ENCODE peak calls at places on chromosomes 3 and 15, in ten cellular contexts. One of them, this sample, is unnamed. For H3K4me1, the result is how much of the 10 kb centered on the place peaks cover.

GRCh38 chr15:29242466-29243242 is 27.0 kb downstream of the NSMCE3 start:
- DNase-seq in heart left ventricle: no peak
- DNase-seq in stomach: no peak
- DNase-seq in right cardiac atrium: no peak
- DNase-seq in Peyer's patch: no peak
- DNase-seq in effector memory CD4-positive, alpha-beta T cell: no peak
- DNase-seq in psoas muscle: no peak
- DNase-seq in cardiac muscle cell: peak
- DNase-seq in neural progenitor cell: no peak
- DNase-seq in PC-3: no peak
- DNase-seq in this sample: no peak

GRCh38 chr15:64348455-64348854 is 7.5 kb downstream of the CSNK1G1 start:
- DNase-seq in heart left ventricle: no peak
- DNase-seq in stomach: no peak
- DNase-seq in right cardiac atrium: no peak
- DNase-seq in Peyer's patch: no peak
- DNase-seq in effector memory CD4-positive, alpha-beta T cell: no peak
- DNase-seq in psoas muscle: no peak
- DNase-seq in cardiac muscle cell: peak
- DNase-seq in neural progenitor cell: no peak
- DNase-seq in PC-3: no peak
- DNase-seq in this sample: no peak

GRCh38 chr15:66293419-66294156 is at the start of gene DIS3L:
- DNase-seq in heart left ventricle: peak
- DNase-seq in stomach: peak
- DNase-seq in right cardiac atrium: peak
- DNase-seq in Peyer's patch: peak
- DNase-seq in effector memory CD4-positive, alpha-beta T cell: peak
- DNase-seq in psoas muscle: peak
- DNase-seq in cardiac muscle cell: peak
- DNase-seq in neural progenitor cell: peak
- DNase-seq in PC-3: peak
- DNase-seq in this sample: peak

GRCh38 chr3:45599424-45599886 is 4.9 kb downstream of the LIMD1 start:
- DNase-seq in heart left ventricle: peak
- DNase-seq in stomach: peak
- DNase-seq in right cardiac atrium: peak
- DNase-seq in Peyer's patch: no peak
- DNase-seq in effector memory CD4-positive, alpha-beta T cell: no peak
- DNase-seq in psoas muscle: peak
- DNase-seq in cardiac muscle cell: no peak
- DNase-seq in neural progenitor cell: no peak
- DNase-seq in PC-3: no peak
- DNase-seq in this sample: no peak

GRCh38 chr3:55639886-55640765 is 153.0 kb upstream of the WNT5A start:
- DNase-seq in heart left ventricle: no peak
- DNase-seq in stomach: no peak
- DNase-seq in right cardiac atrium: no peak
- DNase-seq in Peyer's patch: no peak
- DNase-seq in effector memory CD4-positive, alpha-beta T cell: no peak
- DNase-seq in psoas muscle: no peak
- DNase-seq in cardiac muscle cell: no peak
- DNase-seq in neural progenitor cell: no peak
- DNase-seq in PC-3: no peak
- DNase-seq in this sample: no peak

GRCh38 chr15:53037904-53038303 is 247.8 kb upstream of the ONECUT1 start:
- DNase-seq in heart left ventricle: no peak
- DNase-seq in stomach: no peak
- DNase-seq in right cardiac atrium: no peak
- DNase-seq in Peyer's patch: no peak
- DNase-seq in effector memory CD4-positive, alpha-beta T cell: no peak
- DNase-seq in psoas muscle: no peak
- DNase-seq in cardiac muscle cell: no peak
- DNase-seq in neural progenitor cell: no peak
- DNase-seq in PC-3: no peak
- DNase-seq in this sample: no peak

GRCh38 chr3:16183601-16184270 is 9.3 kb downstream of the GALNT15 start:
- DNase-seq in heart left ventricle: no peak
- DNase-seq in stomach: no peak
- DNase-seq in right cardiac atrium: no peak
- DNase-seq in Peyer's patch: no peak
- DNase-seq in effector memory CD4-positive, alpha-beta T cell: no peak
- DNase-seq in psoas muscle: no peak
- DNase-seq in cardiac muscle cell: peak
- DNase-seq in neural progenitor cell: peak
- DNase-seq in PC-3: peak
- DNase-seq in this sample: no peak

GRCh38 chr3:126677862-126678549 is 23.1 kb upstream of the TXNRD3 start:
- DNase-seq in heart left ventricle: no peak
- DNase-seq in stomach: no peak
- DNase-seq in right cardiac atrium: no peak
- DNase-seq in Peyer's patch: no peak
- DNase-seq in effector memory CD4-positive, alpha-beta T cell: no peak
- DNase-seq in psoas muscle: no peak
- DNase-seq in cardiac muscle cell: no peak
- DNase-seq in neural progenitor cell: no peak
- DNase-seq in PC-3: no peak
- DNase-seq in this sample: no peak

GRCh38 chr3:195154793-195155535 is 116.0 kb downstream of the XXYLT1 start:
- DNase-seq in heart left ventricle: peak
- DNase-seq in stomach: peak
- DNase-seq in right cardiac atrium: peak
- DNase-seq in Peyer's patch: peak
- DNase-seq in effector memory CD4-positive, alpha-beta T cell: no peak
- DNase-seq in psoas muscle: peak
- DNase-seq in cardiac muscle cell: peak
- DNase-seq in neural progenitor cell: no peak
- DNase-seq in PC-3: peak
- DNase-seq in this sample: peak

GRCh38 chr3:35184775-35185174 is 454.6 kb upstream of the ARPP21 start:
- DNase-seq in heart left ventricle: no peak
- DNase-seq in stomach: no peak
- DNase-seq in right cardiac atrium: no peak
- DNase-seq in Peyer's patch: no peak
- DNase-seq in effector memory CD4-positive, alpha-beta T cell: no peak
- DNase-seq in psoas muscle: no peak
- DNase-seq in cardiac muscle cell: peak
- DNase-seq in neural progenitor cell: no peak
- DNase-seq in PC-3: no peak
- DNase-seq in this sample: no peak

GRCh38 chr3:140204271-140204984 is 269.4 kb downstream of the CLSTN2 start:
- DNase-seq in heart left ventricle: no peak
- DNase-seq in stomach: no peak
- DNase-seq in right cardiac atrium: no peak
- DNase-seq in Peyer's patch: no peak
- DNase-seq in effector memory CD4-positive, alpha-beta T cell: no peak
- DNase-seq in psoas muscle: no peak
- DNase-seq in cardiac muscle cell: no peak
- DNase-seq in neural progenitor cell: no peak
- DNase-seq in PC-3: no peak
- DNase-seq in this sample: no peak

GRCh38 chr3:66592061-66592875 is 91.4 kb upstream of the LRIG1 start:
- DNase-seq in heart left ventricle: no peak
- DNase-seq in stomach: no peak
- DNase-seq in right cardiac atrium: no peak
- DNase-seq in Peyer's patch: no peak
- DNase-seq in effector memory CD4-positive, alpha-beta T cell: no peak
- DNase-seq in psoas muscle: no peak
- DNase-seq in cardiac muscle cell: no peak
- DNase-seq in neural progenitor cell: peak
- DNase-seq in PC-3: no peak
- DNase-seq in this sample: no peak

GRCh38 chr15:41596972-41597371 is 38.0 kb downstream of the TYRO3 start:
- DNase-seq in heart left ventricle: no peak
- DNase-seq in stomach: no peak
- DNase-seq in right cardiac atrium: no peak
- DNase-seq in Peyer's patch: no peak
- DNase-seq in effector memory CD4-positive, alpha-beta T cell: no peak
- DNase-seq in psoas muscle: no peak
- DNase-seq in cardiac muscle cell: no peak
- DNase-seq in neural progenitor cell: no peak
- DNase-seq in PC-3: no peak
- DNase-seq in this sample: no peak
- H3K4me3 ChIP-seq in heart left ventricle: no peak
- H3K4me3 ChIP-seq in stomach: no peak
- H3K4me3 ChIP-seq in right cardiac atrium: no peak
- H3K4me3 ChIP-seq in Peyer's patch: no peak
- H3K4me3 ChIP-seq in effector memory CD4-positive, alpha-beta T cell: no peak
- H3K4me3 ChIP-seq in psoas muscle: no peak
- H3K4me3 ChIP-seq in cardiac muscle cell: no peak
- H3K4me3 ChIP-seq in neural progenitor cell: no peak
- H3K4me3 ChIP-seq in PC-3: no peak
- H3K4me3 ChIP-seq in this sample: no peak

GRCh38 chr3:78875431-78875830 is 892.4 kb downstream of the ROBO1 start:
- DNase-seq in heart left ventricle: no peak
- DNase-seq in stomach: no peak
- DNase-seq in right cardiac atrium: no peak
- DNase-seq in Peyer's patch: no peak
- DNase-seq in effector memory CD4-positive, alpha-beta T cell: no peak
- DNase-seq in psoas muscle: no peak
- DNase-seq in cardiac muscle cell: no peak
- DNase-seq in neural progenitor cell: no peak
- DNase-seq in PC-3: no peak
- DNase-seq in this sample: no peak
- H3K4me1 ChIP-seq in heart left ventricle: under half
- H3K4me1 ChIP-seq in stomach: under half
- H3K4me1 ChIP-seq in right cardiac atrium: under half
- H3K4me1 ChIP-seq in Peyer's patch: under half
- H3K4me1 ChIP-seq in effector memory CD4-positive, alpha-beta T cell: under half
- H3K4me1 ChIP-seq in psoas muscle: under half
- H3K4me1 ChIP-seq in cardiac muscle cell: under half
- H3K4me1 ChIP-seq in neural progenitor cell: half or more
- H3K4me1 ChIP-seq in PC-3: under half
- H3K4me1 ChIP-seq in this sample: under half

GRCh38 chr3:78799681-78800080 is 968.1 kb downstream of the ROBO1 start:
- DNase-seq in heart left ventricle: no peak
- DNase-seq in stomach: no peak
- DNase-seq in right cardiac atrium: no peak
- DNase-seq in Peyer's patch: no peak
- DNase-seq in effector memory CD4-positive, alpha-beta T cell: no peak
- DNase-seq in psoas muscle: no peak
- DNase-seq in cardiac muscle cell: no peak
- DNase-seq in neural progenitor cell: no peak
- DNase-seq in PC-3: no peak
- DNase-seq in this sample: no peak

GRCh38 chr3:78802588-78802930 is 965.2 kb downstream of the ROBO1 start:
- DNase-seq in heart left ventricle: no peak
- DNase-seq in stomach: no peak
- DNase-seq in right cardiac atrium: no peak
- DNase-seq in Peyer's patch: no peak
- DNase-seq in effector memory CD4-positive, alpha-beta T cell: no peak
- DNase-seq in psoas muscle: no peak
- DNase-seq in cardiac muscle cell: no peak
- DNase-seq in neural progenitor cell: no peak
- DNase-seq in PC-3: no peak
- DNase-seq in this sample: no peak

GRCh38 chr3:78801923-78802587 is 965.7 kb downstream of the ROBO1 start:
- DNase-seq in heart left ventricle: no peak
- DNase-seq in stomach: no peak
- DNase-seq in right cardiac atrium: no peak
- DNase-seq in Peyer's patch: no peak
- DNase-seq in effector memory CD4-positive, alpha-beta T cell: no peak
- DNase-seq in psoas muscle: no peak
- DNase-seq in cardiac muscle cell: no peak
- DNase-seq in neural progenitor cell: no peak
- DNase-seq in PC-3: no peak
- DNase-seq in this sample: no peak

GRCh38 chr3:78809941-78810340 is 957.9 kb downstream of the ROBO1 start:
- DNase-seq in heart left ventricle: no peak
- DNase-seq in stomach: no peak
- DNase-seq in right cardiac atrium: no peak
- DNase-seq in Peyer's patch: no peak
- DNase-seq in effector memory CD4-positive, alpha-beta T cell: no peak
- DNase-seq in psoas muscle: no peak
- DNase-seq in cardiac muscle cell: no peak
- DNase-seq in neural progenitor cell: no peak
- DNase-seq in PC-3: no peak
- DNase-seq in this sample: no peak

GRCh38 chr3:78804251-78805037 is 963.4 kb downstream of the ROBO1 start:
- DNase-seq in heart left ventricle: no peak
- DNase-seq in stomach: no peak
- DNase-seq in right cardiac atrium: no peak
- DNase-seq in Peyer's patch: no peak
- DNase-seq in effector memory CD4-positive, alpha-beta T cell: no peak
- DNase-seq in psoas muscle: no peak
- DNase-seq in cardiac muscle cell: peak
- DNase-seq in neural progenitor cell: no peak
- DNase-seq in PC-3: no peak
- DNase-seq in this sample: no peak
- H3K4me3 ChIP-seq in heart left ventricle: no peak
- H3K4me3 ChIP-seq in stomach: no peak
- H3K4me3 ChIP-seq in right cardiac atrium: no peak
- H3K4me3 ChIP-seq in Peyer's patch: no peak
- H3K4me3 ChIP-seq in effector memory CD4-positive, alpha-beta T cell: no peak
- H3K4me3 ChIP-seq in psoas muscle: no peak
- H3K4me3 ChIP-seq in cardiac muscle cell: no peak
- H3K4me3 ChIP-seq in neural progenitor cell: no peak
- H3K4me3 ChIP-seq in PC-3: no peak
- H3K4me3 ChIP-seq in this sample: no peak

DNA sequence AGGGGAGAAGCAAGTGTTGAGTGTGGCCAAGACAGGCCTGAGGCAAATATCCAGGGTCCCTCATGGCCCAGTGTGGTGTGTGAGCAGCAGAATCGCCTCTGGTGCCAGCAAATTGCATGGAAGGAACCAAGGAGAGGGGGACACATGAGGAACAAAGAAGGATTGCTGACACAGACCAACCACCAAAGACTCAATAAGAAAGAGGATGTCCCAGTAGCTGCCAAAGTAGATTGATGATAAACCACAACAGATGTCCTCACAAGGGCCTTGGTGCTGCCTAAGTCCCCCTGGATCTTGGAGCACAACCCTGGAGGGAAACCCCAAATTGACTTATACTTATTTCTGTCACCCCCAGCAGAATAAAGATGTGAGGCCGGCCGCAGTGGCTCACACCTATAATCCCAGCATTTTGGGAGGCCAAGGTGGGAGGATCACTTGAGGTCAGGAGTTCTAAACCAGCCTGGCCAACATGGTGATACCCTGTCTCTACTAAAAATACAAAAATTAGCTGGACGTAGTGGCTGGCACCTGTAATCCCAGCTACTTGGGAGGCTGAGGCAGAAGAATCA is 10.6 kb downstream of the SRGAP3 start:
- DNase-seq in heart left ventricle: no peak
- DNase-seq in stomach: no peak
- DNase-seq in right cardiac atrium: no peak
- DNase-seq in Peyer's patch: no peak
- DNase-seq in effector memory CD4-positive, alpha-beta T cell: no peak
- DNase-seq in psoas muscle: no peak
- DNase-seq in cardiac muscle cell: no peak
- DNase-seq in neural progenitor cell: no peak
- DNase-seq in PC-3: no peak
- DNase-seq in this sample: no peak
- H3K4me1 ChIP-seq in heart left ventricle: under half
- H3K4me1 ChIP-seq in stomach: under half
- H3K4me1 ChIP-seq in right cardiac atrium: under half
- H3K4me1 ChIP-seq in Peyer's patch: under half
- H3K4me1 ChIP-seq in effector memory CD4-positive, alpha-beta T cell: under half
- H3K4me1 ChIP-seq in psoas muscle: under half
- H3K4me1 ChIP-seq in cardiac muscle cell: under half
- H3K4me1 ChIP-seq in neural progenitor cell: under half
- H3K4me1 ChIP-seq in PC-3: under half
- H3K4me1 ChIP-seq in this sample: under half